ENCODE peak calls at places on chromosomes 2 and 18, in seven cellular contexts. One of them, this sample, is unnamed.

GRCh38 chr2:234458466-234458865 is 38.4 kb downstream of the ARL4C start:
- DNase-seq in astrocyte of the spinal cord: no peak
- DNase-seq in NAMALWA: no peak
- DNase-seq in A549: no peak
- DNase-seq in iPS DF 6.9: no peak
- DNase-seq in NCI-H1105: no peak
- DNase-seq in caudate nucleus: no peak
- DNase-seq in this sample: no peak

GRCh38 chr2:230668184-230668938 is 44.3 kb upstream of the CAB39 start:
- DNase-seq in astrocyte of the spinal cord: no peak
- DNase-seq in NAMALWA: peak; percentile 9
- DNase-seq in A549: no peak
- DNase-seq in iPS DF 6.9: no peak
- DNase-seq in NCI-H1105: no peak
- DNase-seq in caudate nucleus: no peak
- DNase-seq in this sample: no peak

GRCh38 chr2:142853912-142854311 is 23.6 kb upstream of the KYNU start:
- DNase-seq in astrocyte of the spinal cord: no peak
- DNase-seq in NAMALWA: no peak
- DNase-seq in A549: no peak
- DNase-seq in iPS DF 6.9: no peak
- DNase-seq in NCI-H1105: no peak
- DNase-seq in caudate nucleus: no peak
- DNase-seq in this sample: no peak

GRCh38 chr2:240197439-240198139 is 57.1 kb upstream of the OTOS start:
- DNase-seq in astrocyte of the spinal cord: no peak
- DNase-seq in NAMALWA: peak; percentile 7
- DNase-seq in A549: no peak
- DNase-seq in iPS DF 6.9: no peak
- DNase-seq in NCI-H1105: no peak
- DNase-seq in caudate nucleus: no peak
- DNase-seq in this sample: no peak

GRCh38 chr2:126655500-126656310 is at the start of gene GYPC:
- DNase-seq in astrocyte of the spinal cord: peak; percentile 69
- DNase-seq in NAMALWA: peak; percentile 53
- DNase-seq in A549: no peak
- DNase-seq in iPS DF 6.9: no peak
- DNase-seq in NCI-H1105: no peak
- DNase-seq in caudate nucleus: no peak
- DNase-seq in this sample: peak; percentile 78

GRCh38 chr18:6885992-6886823 is 156.7 kb downstream of the ARHGAP28 start:
- DNase-seq in astrocyte of the spinal cord: peak; percentile 63
- DNase-seq in NAMALWA: peak; percentile 53
- DNase-seq in A549: peak; percentile 24
- DNase-seq in iPS DF 6.9: peak; percentile 45
- DNase-seq in NCI-H1105: peak; percentile 26
- DNase-seq in caudate nucleus: peak; percentile 1
- DNase-seq in this sample: peak; percentile 72

GRCh38 chr2:133293544-133294270 is 274.6 kb downstream of the NCKAP5 start:
- DNase-seq in astrocyte of the spinal cord: no peak
- DNase-seq in NAMALWA: no peak
- DNase-seq in A549: no peak
- DNase-seq in iPS DF 6.9: no peak
- DNase-seq in NCI-H1105: no peak
- DNase-seq in caudate nucleus: no peak
- DNase-seq in this sample: peak; percentile 60

GRCh38 chr2:222842517-222843174 is 18.2 kb upstream of the ACSL3 start:
- DNase-seq in astrocyte of the spinal cord: peak; percentile 65
- DNase-seq in NAMALWA: no peak
- DNase-seq in A549: peak; percentile 80
- DNase-seq in iPS DF 6.9: no peak
- DNase-seq in NCI-H1105: no peak
- DNase-seq in caudate nucleus: no peak
- DNase-seq in this sample: peak; percentile 8

GRCh38 chr2:181058378-181059269 is 78.2 kb downstream of the UBE2E3 start:
- DNase-seq in astrocyte of the spinal cord: peak; percentile 43
- DNase-seq in NAMALWA: peak; percentile 65
- DNase-seq in A549: peak; percentile 49
- DNase-seq in iPS DF 6.9: no peak
- DNase-seq in NCI-H1105: no peak
- DNase-seq in caudate nucleus: no peak
- DNase-seq in this sample: peak; percentile 37

This sample was measured in GM23248.